ENCODE peak calls at places on chromosomes 3 and 15, in five cellular contexts. One of them, this sample, is unnamed.

GRCh38 chr15:89115547-89115946 is 27.3 kb downstream of the ABHD2 start:
- DNase-seq in amygdala: no peak
- DNase-seq in stomach: peak
- DNase-seq in neuronal stem cell: no peak
- DNase-seq in occipital lobe: no peak
- DNase-seq in this sample: no peak

GRCh38 chr15:50519740-50520425 is 26.6 kb downstream of the USP50 start:
- DNase-seq in occipital lobe: no peak
- DNase-seq in stomach: no peak
- DNase-seq in neuronal stem cell: no peak
- DNase-seq in amygdala: no peak
- DNase-seq in this sample: no peak

GRCh38 chr15:62241135-62241770 is 76.2 kb upstream of the C2CD4B start:
- DNase-seq in stomach: peak
- DNase-seq in amygdala: no peak
- DNase-seq in neuronal stem cell: peak
- DNase-seq in occipital lobe: no peak
- DNase-seq in this sample: no peak

GRCh38 chr3:135784557-135784956 is 181.0 kb upstream of the PPP2R3A start:
- DNase-seq in amygdala: no peak
- DNase-seq in occipital lobe: no peak
- DNase-seq in stomach: no peak
- DNase-seq in neuronal stem cell: no peak
- DNase-seq in this sample: no peak

GRCh38 chr3:181250714-181251113 is 261.2 kb upstream of the DNAJC19 start:
- DNase-seq in occipital lobe: no peak
- DNase-seq in stomach: no peak
- DNase-seq in neuronal stem cell: no peak
- DNase-seq in amygdala: no peak
- DNase-seq in this sample: no peak

GRCh38 chr3:49244589-49245205 is 32.3 kb downstream of the C3orf62 start:
- DNase-seq in stomach: no peak
- DNase-seq in amygdala: no peak
- DNase-seq in neuronal stem cell: no peak
- DNase-seq in occipital lobe: no peak
- DNase-seq in this sample: peak

GRCh38 chr15:88834211-88834812 is 31.1 kb downstream of the ACAN start:
- DNase-seq in amygdala: no peak
- DNase-seq in occipital lobe: no peak
- DNase-seq in stomach: peak
- DNase-seq in neuronal stem cell: peak
- DNase-seq in this sample: peak

GRCh38 chr15:101201411-101202174 is 50.3 kb downstream of the CHSY1 start:
- DNase-seq in neuronal stem cell: peak
- DNase-seq in occipital lobe: peak
- DNase-seq in stomach: peak
- DNase-seq in amygdala: no peak
- DNase-seq in this sample: peak

GRCh38 chr3:42733501-42734262 is 31.1 kb upstream of the HHATL start:
- DNase-seq in amygdala: peak
- DNase-seq in neuronal stem cell: no peak
- DNase-seq in occipital lobe: peak
- DNase-seq in stomach: no peak
- DNase-seq in this sample: peak

GRCh38 chr15:29089731-29090616 is 179.6 kb downstream of the NSMCE3 start:
- DNase-seq in occipital lobe: no peak
- DNase-seq in stomach: no peak
- DNase-seq in neuronal stem cell: no peak
- DNase-seq in amygdala: no peak
- DNase-seq in this sample: no peak